ENCODE peak calls at places on chromosome 20, in ten cellular contexts. One of them, this sample, is unnamed.

GRCh38 chr20:19757973-19758887 is at the start of gene RIN2:
- DNase-seq in astrocyte: peak; percentile 78
- DNase-seq in lower lobe of right lung: peak; percentile 95
- DNase-seq in ovary: peak; percentile 89
- DNase-seq in OCI-LY7: no peak
- DNase-seq in A549: peak; percentile 98
- DNase-seq in left lung: peak; percentile 92
- DNase-seq in hepatocyte: peak; percentile 98
- DNase-seq in endodermal cell: peak; percentile 98
- DNase-seq in keratinocyte: peak; percentile 50
- DNase-seq in this sample: peak; percentile 92

GRCh38 chr20:2778602-2779321 is 21.7 kb downstream of the CPXM1 start:
- DNase-seq in lower lobe of right lung: peak; percentile 20
- DNase-seq in keratinocyte: no peak
- DNase-seq in OCI-LY7: no peak
- DNase-seq in ovary: no peak
- DNase-seq in astrocyte: no peak
- DNase-seq in left lung: no peak
- DNase-seq in hepatocyte: no peak
- DNase-seq in endodermal cell: no peak
- DNase-seq in A549: no peak
- DNase-seq in this sample: no peak

GRCh38 chr20:45308078-45308778 is at the start of gene MATN4:
- DNase-seq in ovary: no peak
- DNase-seq in hepatocyte: no peak
- DNase-seq in lower lobe of right lung: peak; percentile 67
- DNase-seq in keratinocyte: no peak
- DNase-seq in A549: no peak
- DNase-seq in astrocyte: no peak
- DNase-seq in OCI-LY7: no peak
- DNase-seq in left lung: no peak
- DNase-seq in endodermal cell: peak; percentile 76
- DNase-seq in this sample: no peak

GRCh38 chr20:35560105-35560511 is 18.2 kb downstream of the ERGIC3 start:
- DNase-seq in OCI-LY7: no peak
- DNase-seq in keratinocyte: no peak
- DNase-seq in A549: no peak
- DNase-seq in lower lobe of right lung: no peak
- DNase-seq in hepatocyte: no peak
- DNase-seq in ovary: no peak
- DNase-seq in astrocyte: no peak
- DNase-seq in left lung: no peak
- DNase-seq in endodermal cell: no peak
- DNase-seq in this sample: no peak

GRCh38 chr20:21516861-21517565 is 3.1 kb upstream of the NKX2-2 start:
- DNase-seq in keratinocyte: no peak
- DNase-seq in lower lobe of right lung: peak; percentile 26
- DNase-seq in endodermal cell: peak; percentile 78
- DNase-seq in ovary: no peak
- DNase-seq in left lung: no peak
- DNase-seq in hepatocyte: no peak
- DNase-seq in A549: no peak
- DNase-seq in OCI-LY7: no peak
- DNase-seq in astrocyte: no peak
- DNase-seq in this sample: no peak

GRCh38 chr20:34708621-34709043 is 4.5 kb downstream of the TP53INP2 start:
- DNase-seq in astrocyte: no peak
- DNase-seq in endodermal cell: peak; percentile 81
- DNase-seq in left lung: peak; percentile 51
- DNase-seq in keratinocyte: no peak
- DNase-seq in ovary: peak; percentile 73
- DNase-seq in lower lobe of right lung: peak; percentile 57
- DNase-seq in OCI-LY7: peak; percentile 60
- DNase-seq in hepatocyte: peak; percentile 63
- DNase-seq in A549: peak; percentile 72
- DNase-seq in this sample: peak; percentile 53

GRCh38 chr20:31633339-31633914 is 4.3 kb upstream of the COX4I2 start:
- DNase-seq in OCI-LY7: no peak
- DNase-seq in hepatocyte: peak; percentile 41
- DNase-seq in left lung: no peak
- DNase-seq in A549: no peak
- DNase-seq in lower lobe of right lung: peak; percentile 47
- DNase-seq in keratinocyte: no peak
- DNase-seq in astrocyte: no peak
- DNase-seq in endodermal cell: no peak
- DNase-seq in ovary: no peak
- DNase-seq in this sample: no peak

GRCh38 chr20:3323398-3323797 is 84.1 kb downstream of the DNAAF9 start:
- DNase-seq in keratinocyte: no peak
- DNase-seq in OCI-LY7: no peak
- DNase-seq in astrocyte: no peak
- DNase-seq in A549: no peak
- DNase-seq in hepatocyte: no peak
- DNase-seq in lower lobe of right lung: no peak
- DNase-seq in ovary: no peak
- DNase-seq in endodermal cell: peak; percentile 52
- DNase-seq in left lung: no peak
- DNase-seq in this sample: no peak

GRCh38 chr20:50919567-50919966 is 11.7 kb downstream of the ADNP start:
- DNase-seq in hepatocyte: peak; percentile 80
- DNase-seq in OCI-LY7: no peak
- DNase-seq in keratinocyte: peak; percentile 78
- DNase-seq in endodermal cell: no peak
- DNase-seq in left lung: no peak
- DNase-seq in ovary: peak; percentile 63
- DNase-seq in lower lobe of right lung: peak; percentile 64
- DNase-seq in A549: no peak
- DNase-seq in astrocyte: peak; percentile 53
- DNase-seq in this sample: no peak

GRCh38 chr20:21503345-21503744 is 10.5 kb downstream of the NKX2-2 start:
- DNase-seq in hepatocyte: no peak
- DNase-seq in lower lobe of right lung: no peak
- DNase-seq in left lung: no peak
- DNase-seq in ovary: no peak
- DNase-seq in A549: no peak
- DNase-seq in endodermal cell: no peak
- DNase-seq in keratinocyte: no peak
- DNase-seq in OCI-LY7: peak; percentile 8
- DNase-seq in astrocyte: peak; percentile 83
- DNase-seq in this sample: no peak

GRCh38 chr20:52033313-52033712 is 158.3 kb downstream of the ZFP64 start:
- DNase-seq in astrocyte: no peak
- DNase-seq in keratinocyte: no peak
- DNase-seq in OCI-LY7: no peak
- DNase-seq in lower lobe of right lung: no peak
- DNase-seq in A549: no peak
- DNase-seq in left lung: no peak
- DNase-seq in ovary: no peak
- DNase-seq in hepatocyte: peak; percentile 13
- DNase-seq in endodermal cell: no peak
- DNase-seq in this sample: no peak

GRCh38 chr20:16505894-16506293 is 67.4 kb downstream of the KIF16B start:
- DNase-seq in OCI-LY7: peak; percentile 75
- DNase-seq in ovary: no peak
- DNase-seq in keratinocyte: no peak
- DNase-seq in hepatocyte: no peak
- DNase-seq in left lung: no peak
- DNase-seq in A549: no peak
- DNase-seq in endodermal cell: no peak
- DNase-seq in lower lobe of right lung: no peak
- DNase-seq in astrocyte: no peak
- DNase-seq in this sample: no peak
- H3K4me3 ChIP-seq in OCI-LY7: peak overlapping the region; percentile 17
- H3K4me3 ChIP-seq in ovary: no peak overlapping the region
- H3K4me3 ChIP-seq in keratinocyte: no peak overlapping the region
- H3K4me3 ChIP-seq in hepatocyte: no peak overlapping the region
- H3K4me3 ChIP-seq in left lung: no peak overlapping the region
- H3K4me3 ChIP-seq in A549: no peak overlapping the region
- H3K4me3 ChIP-seq in endodermal cell: no peak overlapping the region
- H3K4me3 ChIP-seq in lower lobe of right lung: no peak overlapping the region
- H3K4me3 ChIP-seq in astrocyte: no peak overlapping the region
- H3K4me3 ChIP-seq in this sample: no peak overlapping the region

GRCh38 chr20:59050437-59050836 is 7.9 kb upstream of the PRELID3B start:
- DNase-seq in OCI-LY7: no peak
- DNase-seq in astrocyte: no peak
- DNase-seq in ovary: no peak
- DNase-seq in hepatocyte: no peak
- DNase-seq in endodermal cell: no peak
- DNase-seq in A549: no peak
- DNase-seq in lower lobe of right lung: no peak
- DNase-seq in left lung: no peak
- DNase-seq in keratinocyte: no peak
- DNase-seq in this sample: no peak

GRCh38 chr20:59051666-59052065 is 9.1 kb upstream of the PRELID3B start:
- DNase-seq in A549: no peak
- DNase-seq in lower lobe of right lung: no peak
- DNase-seq in keratinocyte: no peak
- DNase-seq in hepatocyte: no peak
- DNase-seq in astrocyte: no peak
- DNase-seq in ovary: no peak
- DNase-seq in left lung: no peak
- DNase-seq in OCI-LY7: no peak
- DNase-seq in endodermal cell: no peak
- DNase-seq in this sample: no peak

GRCh38 chr20:59055302-59055701 is 12.7 kb upstream of the PRELID3B start:
- DNase-seq in OCI-LY7: peak; percentile 33
- DNase-seq in left lung: no peak
- DNase-seq in astrocyte: no peak
- DNase-seq in keratinocyte: no peak
- DNase-seq in hepatocyte: no peak
- DNase-seq in A549: no peak
- DNase-seq in ovary: no peak
- DNase-seq in endodermal cell: no peak
- DNase-seq in lower lobe of right lung: no peak
- DNase-seq in this sample: no peak
- TF ChIP-seq CTCF in OCI-LY7: peak; percentile 72
- TF ChIP-seq CTCF in left lung: peak; percentile 11
- TF ChIP-seq CTCF in astrocyte: peak; percentile 39
- TF ChIP-seq CTCF in keratinocyte: peak; percentile 16
- TF ChIP-seq CTCF in hepatocyte: peak; percentile 34
- TF ChIP-seq CTCF in A549: peak; percentile 49
- TF ChIP-seq CTCF in ovary: no peak
- TF ChIP-seq CTCF in endodermal cell: peak; percentile 43
- TF ChIP-seq CTCF in lower lobe of right lung: peak; percentile 34
- TF ChIP-seq CTCF in this sample: no peak

GRCh38 chr20:63295018-63295417 is 2.0 kb downstream of the COL20A1 start:
- DNase-seq in A549: no peak
- DNase-seq in OCI-LY7: no peak
- DNase-seq in lower lobe of right lung: no peak
- DNase-seq in left lung: no peak
- DNase-seq in ovary: no peak
- DNase-seq in astrocyte: no peak
- DNase-seq in keratinocyte: no peak
- DNase-seq in hepatocyte: no peak
- DNase-seq in endodermal cell: no peak
- DNase-seq in this sample: no peak

GRCh38 chr20:63295422-63295821 is 2.4 kb downstream of the COL20A1 start:
- DNase-seq in astrocyte: no peak
- DNase-seq in OCI-LY7: no peak
- DNase-seq in hepatocyte: no peak
- DNase-seq in keratinocyte: no peak
- DNase-seq in ovary: no peak
- DNase-seq in lower lobe of right lung: no peak
- DNase-seq in left lung: no peak
- DNase-seq in endodermal cell: peak; percentile 56
- DNase-seq in A549: no peak
- DNase-seq in this sample: no peak

GRCh38 chr20:63296411-63297299 is 3.7 kb downstream of the COL20A1 start:
- DNase-seq in endodermal cell: no peak
- DNase-seq in keratinocyte: no peak
- DNase-seq in left lung: no peak
- DNase-seq in A549: no peak
- DNase-seq in OCI-LY7: no peak
- DNase-seq in hepatocyte: no peak
- DNase-seq in lower lobe of right lung: no peak
- DNase-seq in ovary: no peak
- DNase-seq in astrocyte: no peak
- DNase-seq in this sample: no peak

GRCh38 chr20:63294536-63294900 is 1.5 kb downstream of the COL20A1 start:
- DNase-seq in lower lobe of right lung: no peak
- DNase-seq in ovary: no peak
- DNase-seq in OCI-LY7: no peak
- DNase-seq in A549: no peak
- DNase-seq in keratinocyte: no peak
- DNase-seq in endodermal cell: no peak
- DNase-seq in astrocyte: no peak
- DNase-seq in hepatocyte: no peak
- DNase-seq in left lung: no peak
- DNase-seq in this sample: no peak

DNA sequence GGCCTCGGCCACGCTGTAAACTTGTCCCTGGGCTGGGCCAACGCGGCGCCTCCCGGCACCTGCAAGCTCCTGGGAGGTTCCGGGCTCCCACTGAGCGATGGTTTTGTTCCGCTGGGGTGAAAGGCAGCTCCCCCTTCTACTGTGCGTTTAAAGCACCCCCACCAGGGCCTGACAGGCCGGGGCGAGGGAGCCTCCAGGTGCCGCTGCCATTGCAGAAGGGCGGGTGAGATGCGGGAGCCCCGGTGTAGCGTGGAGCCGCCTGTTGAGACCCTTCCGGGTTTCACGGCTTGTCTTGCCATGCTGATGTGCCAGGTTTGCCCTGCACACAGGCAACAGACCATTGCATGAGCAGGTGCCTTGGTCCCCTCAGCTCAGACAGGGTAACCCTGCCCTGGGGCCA is 2.9 kb downstream of the COL20A1 start:
- DNase-seq in ovary: no peak
- DNase-seq in A549: no peak
- DNase-seq in OCI-LY7: no peak
- DNase-seq in keratinocyte: no peak
- DNase-seq in hepatocyte: no peak
- DNase-seq in left lung: no peak
- DNase-seq in lower lobe of right lung: no peak
- DNase-seq in endodermal cell: no peak
- DNase-seq in astrocyte: no peak
- DNase-seq in this sample: no peak
- H3K4me1 ChIP-seq in ovary: peaks cover 2% of the 10 kb centered on the region
- H3K4me1 ChIP-seq in A549: peaks cover 17% of the 10 kb centered on the region
- H3K4me1 ChIP-seq in OCI-LY7: no peaks in the 10 kb centered on the region
- H3K4me1 ChIP-seq in keratinocyte: no peaks in the 10 kb centered on the region
- H3K4me1 ChIP-seq in hepatocyte: peaks cover 1% of the 10 kb centered on the region
- H3K4me1 ChIP-seq in left lung: no peaks in the 10 kb centered on the region
- H3K4me1 ChIP-seq in lower lobe of right lung: no peaks in the 10 kb centered on the region
- H3K4me1 ChIP-seq in endodermal cell: no peaks in the 10 kb centered on the region
- H3K4me1 ChIP-seq in astrocyte: no peaks in the 10 kb centered on the region
- H3K4me1 ChIP-seq in this sample: no peaks in the 10 kb centered on the region

DNA sequence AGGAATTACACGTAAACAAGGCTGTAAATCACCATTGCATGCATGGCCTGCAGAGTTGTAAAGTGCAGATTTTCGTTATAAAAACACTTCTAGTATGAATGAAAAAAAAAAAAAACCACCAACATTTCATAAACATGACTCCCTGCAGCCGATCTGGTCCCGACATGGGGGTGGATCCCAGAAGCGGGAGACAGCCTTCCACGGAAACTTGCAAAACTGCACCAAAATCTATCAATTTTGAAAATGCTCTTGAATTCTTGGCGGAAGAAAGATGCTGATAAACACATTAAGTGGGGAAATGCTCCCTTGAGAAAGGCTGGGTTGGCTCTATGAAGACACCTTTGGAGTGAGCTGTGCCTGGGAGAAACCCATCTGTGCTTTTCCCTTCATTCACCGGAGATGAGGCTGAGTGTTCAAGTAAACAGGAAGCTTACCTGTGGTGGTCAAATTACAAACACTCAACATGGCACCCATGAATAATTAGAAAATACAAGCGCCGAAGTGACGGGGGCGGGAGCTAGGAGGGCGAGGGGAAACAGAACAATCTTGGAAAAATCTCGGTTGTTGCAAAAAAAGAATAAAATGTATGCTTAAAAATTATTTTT is 847 bp upstream of the ANKRD60 start:
- DNase-seq in endodermal cell: peak; percentile 85
- DNase-seq in A549: no peak
- DNase-seq in left lung: no peak
- DNase-seq in ovary: no peak
- DNase-seq in OCI-LY7: no peak
- DNase-seq in hepatocyte: no peak
- DNase-seq in keratinocyte: no peak
- DNase-seq in astrocyte: peak; percentile 40
- DNase-seq in lower lobe of right lung: no peak
- DNase-seq in this sample: no peak
- H3K4me3 ChIP-seq in endodermal cell: peak overlapping the region; percentile 81
- H3K4me3 ChIP-seq in A549: no peak overlapping the region
- H3K4me3 ChIP-seq in left lung: no peak overlapping the region
- H3K4me3 ChIP-seq in ovary: no peak overlapping the region
- H3K4me3 ChIP-seq in OCI-LY7: no peak overlapping the region
- H3K4me3 ChIP-seq in hepatocyte: peak overlapping the region; percentile 42
- H3K4me3 ChIP-seq in keratinocyte: no peak overlapping the region
- H3K4me3 ChIP-seq in astrocyte: peak overlapping the region; percentile 66
- H3K4me3 ChIP-seq in lower lobe of right lung: no peak overlapping the region
- H3K4me3 ChIP-seq in this sample: no peak overlapping the region